ENCODE peak calls at places on chromosomes 6 and 20, in four cellular contexts. One of them, this sample, is unnamed.

GRCh38 chr6:156269751-156270369 is 507.3 kb upstream of the ARID1B start:
- DNase-seq in transverse colon: no peak
- DNase-seq in breast epithelium: no peak
- DNase-seq in PC-3: no peak
- DNase-seq in this sample: peak; percentile 10

GRCh38 chr20:17904027-17904426 is 64.6 kb downstream of the SNX5 start:
- DNase-seq in transverse colon: no peak
- DNase-seq in breast epithelium: no peak
- DNase-seq in PC-3: no peak
- DNase-seq in this sample: no peak

GRCh38 chr20:49405062-49405683 is 77.3 kb downstream of the KCNB1 start:
- DNase-seq in transverse colon: no peak
- DNase-seq in breast epithelium: no peak
- DNase-seq in PC-3: no peak
- DNase-seq in this sample: no peak

GRCh38 chr6:143135326-143135725 is 74.6 kb downstream of the AIG1 start:
- DNase-seq in transverse colon: no peak
- DNase-seq in breast epithelium: no peak
- DNase-seq in PC-3: no peak
- DNase-seq in this sample: no peak

GRCh38 chr20:62918137-62918536 is 8.2 kb downstream of the DIDO1 start:
- DNase-seq in transverse colon: no peak
- DNase-seq in breast epithelium: no peak
- DNase-seq in PC-3: no peak
- DNase-seq in this sample: no peak

GRCh38 chr6:6890400-6890858 is 217.3 kb upstream of the RREB1 start:
- DNase-seq in transverse colon: peak; percentile 56
- DNase-seq in breast epithelium: no peak
- DNase-seq in PC-3: no peak
- DNase-seq in this sample: no peak

GRCh38 chr6:131427441-131428051 is 145.5 kb upstream of the ARG1 start:
- DNase-seq in transverse colon: no peak
- DNase-seq in breast epithelium: no peak
- DNase-seq in PC-3: no peak
- DNase-seq in this sample: no peak

GRCh38 chr6:165999279-165999678 is 168.4 kb downstream of the TBXT start:
- DNase-seq in transverse colon: no peak
- DNase-seq in breast epithelium: no peak
- DNase-seq in PC-3: no peak
- DNase-seq in this sample: no peak

GRCh38 chr6:156933201-156934053 is 156.2 kb downstream of the ARID1B start:
- DNase-seq in transverse colon: peak; percentile 76
- DNase-seq in breast epithelium: no peak
- DNase-seq in PC-3: no peak
- DNase-seq in this sample: peak; percentile 76

GRCh38 chr20:51498765-51499540 is 43.6 kb downstream of the NFATC2 start:
- DNase-seq in transverse colon: no peak
- DNase-seq in breast epithelium: no peak
- DNase-seq in PC-3: no peak
- DNase-seq in this sample: no peak
- H3K4me1 ChIP-seq in transverse colon: peaks cover 15% of the 10 kb centered on the region
- H3K4me1 ChIP-seq in breast epithelium: no peaks in the 10 kb centered on the region
- H3K4me1 ChIP-seq in PC-3: no peaks in the 10 kb centered on the region
- H3K4me1 ChIP-seq in this sample: peaks cover 39% of the 10 kb centered on the region

DNA sequence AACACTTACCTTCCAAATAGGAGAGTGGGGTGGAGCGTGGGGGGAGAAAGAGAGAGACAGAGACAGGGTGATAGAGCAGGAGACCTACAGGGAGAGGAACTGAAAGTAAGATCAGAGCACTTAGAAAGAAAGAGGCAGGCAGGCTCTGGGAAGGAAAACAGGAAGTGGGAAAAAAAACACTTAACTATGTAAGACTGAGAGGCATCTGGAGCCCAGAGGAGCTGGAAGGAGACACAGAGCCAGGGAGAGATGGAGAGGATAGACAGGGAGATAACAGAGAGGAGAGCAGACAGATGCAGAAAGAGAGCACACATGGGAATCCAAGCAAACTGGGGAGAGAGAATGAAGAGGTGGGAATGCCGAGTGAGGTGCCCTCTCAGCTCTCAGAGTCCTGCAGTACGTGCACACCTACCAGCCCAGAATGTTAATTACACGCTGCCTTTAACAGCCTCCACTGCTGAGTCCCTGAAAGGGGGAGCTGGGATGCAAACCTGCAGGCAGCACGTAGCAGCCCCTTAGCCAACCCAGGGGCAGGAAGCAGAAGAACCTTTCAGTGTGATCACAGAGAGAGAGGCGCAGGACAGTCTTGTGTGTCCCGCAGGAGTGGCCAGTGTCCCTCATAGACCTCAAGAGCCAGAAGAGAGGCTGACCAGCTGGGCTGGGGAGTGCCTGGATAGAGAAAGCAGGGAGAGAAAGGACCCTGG is 132.7 kb upstream of the LRFN2 start:
- DNase-seq in transverse colon: no peak
- DNase-seq in breast epithelium: no peak
- DNase-seq in PC-3: no peak
- DNase-seq in this sample: no peak
- H3K4me1 ChIP-seq in transverse colon: peaks cover 27% of the 10 kb centered on the region
- H3K4me1 ChIP-seq in breast epithelium: no peaks in the 10 kb centered on the region
- H3K4me1 ChIP-seq in PC-3: peaks cover 10% of the 10 kb centered on the region
- H3K4me1 ChIP-seq in this sample: peaks cover 10% of the 10 kb centered on the region

GRCh38 chr20:34045294-34045693 is 51.6 kb downstream of the RALY start:
- DNase-seq in transverse colon: no peak
- DNase-seq in breast epithelium: no peak
- DNase-seq in PC-3: no peak
- DNase-seq in this sample: peak; percentile 64
- H3K4me1 ChIP-seq in transverse colon: peaks cover 50% of the 10 kb centered on the region
- H3K4me1 ChIP-seq in breast epithelium: no peaks in the 10 kb centered on the region
- H3K4me1 ChIP-seq in PC-3: no peaks in the 10 kb centered on the region
- H3K4me1 ChIP-seq in this sample: peaks cover 74% of the 10 kb centered on the region

GRCh38 chr20:1652104-1652503 is 5.5 kb downstream of the SIRPG start:
- DNase-seq in transverse colon: no peak
- DNase-seq in breast epithelium: no peak
- DNase-seq in PC-3: no peak
- DNase-seq in this sample: no peak
- H3K4me1 ChIP-seq in transverse colon: no peaks in the 10 kb centered on the region
- H3K4me1 ChIP-seq in breast epithelium: no peaks in the 10 kb centered on the region
- H3K4me1 ChIP-seq in PC-3: no peaks in the 10 kb centered on the region
- H3K4me1 ChIP-seq in this sample: no peaks in the 10 kb centered on the region